ENCODE peak calls at places on chromosomes 12 and 14, in eight cellular contexts. T is H9, R is LNCaP clone FGC, I is brain microvascular endothelial cell, M is GM20000, G is Calu3, F is GM23338, S is cardiac fibroblast. N is an unnamed sample.

GRCh38 chr14:92917956-92918355 is 5.0 kb upstream of the CHGA start:
- DNase-seq in T (no peak), R (no peak), I (no peak), M (no peak), G (no peak), F (no peak), S (no peak), N (no peak)

GRCh38 chr14:73834258-73834620 is 17.4 kb upstream of the PTGR2 start:
- DNase-seq in T (no peak), R (no peak), I (no peak), M (no peak), G (no peak), F (no peak), S (no peak), N (no peak)

GRCh38 chr12:20368653-20369163 is 371 bp downstream of the PDE3A start:
- DNase-seq in T (peak), R (no peak), I (peak), M (peak), G (peak), F (peak), S (peak), N (no peak)

GRCh38 chr12:94956936-94957464 is 46.5 kb downstream of the NDUFA12 start:
- DNase-seq in T (no peak), R (no peak), I (no peak), M (no peak), G (no peak), F (no peak), S (no peak), N (no peak)

GRCh38 chr12:11777962-11778361 is 128.5 kb downstream of the ETV6 start:
- DNase-seq in T (no peak), R (no peak), I (no peak), M (no peak), G (no peak), F (no peak), S (no peak), N (no peak)

GRCh38 chr14:100350283-100350926 is 27.3 kb downstream of the SLC25A47 start:
- DNase-seq in T (no peak), R (no peak), I (no peak), M (no peak), G (no peak), F (no peak), S (no peak), N (no peak)

GRCh38 chr14:33309081-33309480 is 370.4 kb downstream of the NPAS3 start:
- DNase-seq in T (no peak), R (no peak), I (no peak), M (no peak), G (no peak), F (no peak), S (no peak), N (no peak)

GRCh38 chr14:64970776-64971451 is 1.2 kb downstream of the RAB15 start:
- DNase-seq in T (no peak), R (no peak), I (no peak), M (no peak), G (no peak), F (peak), S (no peak), N (no peak)

GRCh38 chr12:143964-144649 is 69.8 kb downstream of the SLC6A12 start:
- DNase-seq in T (no peak), R (no peak), I (no peak), M (no peak), G (peak), F (peak), S (no peak), N (no peak)

GRCh38 chr12:93010461-93010860 is 81.4 kb upstream of the EEA1 start:
- DNase-seq in T (no peak), R (no peak), I (no peak), M (no peak), G (no peak), F (no peak), S (no peak), N (peak)

GRCh38 chr12:110370732-110371141 is 32.8 kb downstream of the ANAPC7 start:
- DNase-seq in T (peak), R (no peak), I (no peak), M (no peak), G (no peak), F (no peak), S (no peak), N (peak)

GRCh38 chr12:51825216-51825615 is 23.3 kb downstream of the FIGNL2 start:
- DNase-seq in T (no peak), R (no peak), I (no peak), M (no peak), G (no peak), F (no peak), S (no peak), N (no peak)

GRCh38 chr12:9649532-9649940 is 20.0 kb upstream of the CLEC2D start:
- DNase-seq in T (peak), R (no peak), I (no peak), M (peak), G (no peak), F (peak), S (no peak), N (peak)

GRCh38 chr14:73759183-73759713 is 45.1 kb upstream of the PNMA1 start:
- DNase-seq in T (no peak), R (no peak), I (no peak), M (peak), G (peak), F (peak), S (peak), N (peak)

GRCh38 chr14:87799400-87799799 is 193.6 kb downstream of the GALC start:
- DNase-seq in T (no peak), R (no peak), I (no peak), M (no peak), G (no peak), F (no peak), S (no peak), N (no peak)

GRCh38 chr14:87811246-87811645 is 181.7 kb downstream of the GALC start:
- DNase-seq in T (no peak), R (no peak), I (no peak), M (no peak), G (no peak), F (no peak), S (no peak), N (no peak)

GRCh38 chr14:87810711-87811110 is 182.3 kb downstream of the GALC start:
- DNase-seq in T (no peak), R (no peak), I (no peak), M (no peak), G (no peak), F (no peak), S (no peak), N (no peak)

GRCh38 chr14:87800216-87800615 is 192.8 kb downstream of the GALC start:
- DNase-seq in T (no peak), R (no peak), I (no peak), M (no peak), G (no peak), F (no peak), S (no peak), N (no peak)

DNA sequence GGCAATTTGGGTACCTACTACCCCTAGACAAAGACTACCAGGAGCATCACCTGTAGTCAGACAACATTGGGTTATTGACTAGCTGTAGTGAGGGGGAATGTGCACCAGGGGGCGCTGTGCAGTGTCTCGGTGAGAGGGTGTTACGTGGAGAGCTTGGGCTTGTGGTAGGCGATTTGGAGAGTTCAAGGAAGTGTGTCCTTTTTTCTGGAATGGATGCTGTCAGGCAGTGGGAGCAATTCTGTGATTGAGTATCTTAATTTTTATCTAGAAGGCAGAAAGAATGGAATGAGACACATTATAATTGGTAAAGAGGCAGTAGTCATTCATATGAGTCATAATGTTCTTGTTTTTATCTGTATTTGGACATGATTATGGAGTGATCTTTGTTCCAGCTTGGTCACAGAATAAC is 187.7 kb downstream of the GALC start:
- DNase-seq in T (peak), R (no peak), I (no peak), M (peak), G (peak), F (peak), S (peak), N (peak)
- TF ChIP-seq CTCF in T (peak), R (peak), I (peak), M (peak), G (peak), F (peak), S (peak), N (peak)

GRCh38 chr12:104733717-104734175 is 224.3 kb downstream of the SLC41A2 start:
- DNase-seq in T (peak), R (peak), I (no peak), M (peak), G (peak), F (peak), S (peak), N (peak)
- TF ChIP-seq CTCF in T (peak), R (peak), I (peak), M (no peak), G (no peak), F (peak), S (no peak), N (no peak)

GRCh38 chr14:58477653-58478052 is 50.1 kb downstream of the KIAA0586 start:
- DNase-seq in T (no peak), R (no peak), I (no peak), M (no peak), G (no peak), F (no peak), S (no peak), N (no peak)
- TF ChIP-seq CTCF in T (no peak), R (no peak), I (no peak), M (no peak), G (no peak), F (no peak), S (no peak), N (no peak)

DNA sequence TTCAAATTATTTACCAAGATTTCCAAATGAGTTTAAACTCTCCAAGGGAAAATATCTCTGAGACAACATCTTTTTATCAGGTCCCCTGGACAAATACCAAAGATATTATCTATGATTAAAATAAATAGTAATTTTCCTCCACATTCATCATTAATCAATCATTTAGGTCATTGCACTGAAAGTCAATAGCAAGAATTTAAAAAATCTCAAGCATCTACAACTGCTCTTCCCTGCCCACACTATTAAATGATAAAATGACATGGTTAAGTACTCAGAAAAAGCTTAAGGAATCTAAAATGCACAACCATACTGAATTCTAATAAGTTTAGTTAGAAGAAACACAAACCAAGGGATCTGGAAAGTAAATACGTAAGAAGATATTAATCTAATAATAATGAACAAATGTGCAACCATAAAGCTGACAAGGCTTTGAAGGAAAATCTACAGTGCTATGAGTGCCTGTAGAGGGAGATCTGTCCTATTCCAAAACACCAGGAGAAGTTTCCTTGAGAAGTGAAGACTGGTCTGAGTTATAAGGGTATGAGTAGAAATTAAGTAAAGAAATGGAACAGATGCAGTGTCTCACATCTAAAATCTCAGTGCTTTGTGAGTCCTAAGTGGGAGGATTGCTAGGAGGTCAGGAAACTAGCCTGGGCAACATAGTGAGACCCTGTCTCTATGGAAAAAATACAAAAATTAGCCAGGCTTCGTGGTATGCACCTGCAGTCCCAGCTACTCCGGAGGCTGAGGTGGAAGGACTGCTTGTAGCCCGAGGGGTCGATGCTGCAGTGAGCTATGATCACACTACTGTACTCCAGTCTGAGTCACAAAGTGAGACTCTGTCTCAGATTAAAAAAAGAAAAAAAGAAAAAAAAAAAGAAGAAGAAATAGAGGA is 19.2 kb downstream of the INTS13 start:
- DNase-seq in T (no peak), R (no peak), I (no peak), M (no peak), G (no peak), F (no peak), S (peak), N (no peak)
- TF ChIP-seq CTCF in T (no peak), R (peak), I (peak), M (no peak), G (no peak), F (peak), S (no peak), N (no peak)

GRCh38 chr14:68253381-68253780 is 433.8 kb downstream of the RAD51B start:
- DNase-seq in T (no peak), R (no peak), I (no peak), M (no peak), G (no peak), F (no peak), S (no peak), N (no peak)

GRCh38 chr14:68251766-68252100 is 432.2 kb downstream of the RAD51B start:
- DNase-seq in T (no peak), R (no peak), I (no peak), M (no peak), G (no peak), F (no peak), S (no peak), N (no peak)

GRCh38 chr14:68248481-68249255 is 429.1 kb downstream of the RAD51B start:
- DNase-seq in T (no peak), R (peak), I (no peak), M (peak), G (peak), F (peak), S (peak), N (peak)

GRCh38 chr14:68249534-68250517 is 430.2 kb downstream of the RAD51B start:
- DNase-seq in T (no peak), R (no peak), I (no peak), M (no peak), G (no peak), F (no peak), S (peak), N (no peak)

DNA sequence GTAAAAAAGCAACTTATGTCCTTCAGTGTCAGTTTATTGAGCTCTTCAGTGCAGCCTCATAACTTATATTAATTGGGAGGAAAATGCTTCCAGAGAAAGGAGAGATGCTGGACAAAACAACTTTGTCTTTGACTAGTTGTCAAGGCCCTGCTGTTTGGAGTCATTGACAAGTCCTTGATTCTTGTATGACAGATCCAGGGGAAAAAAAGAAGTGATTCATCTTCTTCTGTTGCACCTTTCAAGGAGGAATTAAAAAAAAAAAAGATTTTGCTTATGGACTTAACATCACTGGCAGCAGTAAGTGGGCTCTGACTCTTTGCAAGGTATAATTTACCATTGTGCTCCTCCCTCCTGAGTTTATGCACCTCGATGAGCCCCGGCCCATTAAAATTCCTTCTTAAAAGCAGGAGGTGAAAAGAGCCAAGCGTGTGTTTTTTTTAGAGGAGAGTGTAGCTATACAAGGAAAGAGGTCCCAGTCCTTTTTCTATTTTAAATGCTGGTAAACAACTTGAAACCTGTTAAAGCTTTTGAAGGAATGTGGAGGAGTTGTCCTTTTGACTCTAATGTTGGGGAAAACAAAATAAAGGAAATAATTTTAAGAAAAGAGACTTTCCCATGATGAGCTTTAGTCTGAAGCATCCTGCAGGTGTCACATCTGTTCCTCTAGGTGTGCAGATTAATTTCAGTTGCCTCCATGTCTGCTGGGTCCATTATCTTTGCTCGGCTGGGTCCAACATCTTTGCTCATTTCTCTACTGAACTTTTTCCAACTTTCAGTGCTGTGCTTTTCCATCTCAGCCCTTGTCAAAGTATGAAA is 431.6 kb downstream of the RAD51B start:
- DNase-seq in T (no peak), R (no peak), I (no peak), M (no peak), G (no peak), F (peak), S (no peak), N (no peak)
- TF ChIP-seq CTCF in T (no peak), R (no peak), I (no peak), M (no peak), G (no peak), F (peak), S (no peak), N (no peak)

DNA sequence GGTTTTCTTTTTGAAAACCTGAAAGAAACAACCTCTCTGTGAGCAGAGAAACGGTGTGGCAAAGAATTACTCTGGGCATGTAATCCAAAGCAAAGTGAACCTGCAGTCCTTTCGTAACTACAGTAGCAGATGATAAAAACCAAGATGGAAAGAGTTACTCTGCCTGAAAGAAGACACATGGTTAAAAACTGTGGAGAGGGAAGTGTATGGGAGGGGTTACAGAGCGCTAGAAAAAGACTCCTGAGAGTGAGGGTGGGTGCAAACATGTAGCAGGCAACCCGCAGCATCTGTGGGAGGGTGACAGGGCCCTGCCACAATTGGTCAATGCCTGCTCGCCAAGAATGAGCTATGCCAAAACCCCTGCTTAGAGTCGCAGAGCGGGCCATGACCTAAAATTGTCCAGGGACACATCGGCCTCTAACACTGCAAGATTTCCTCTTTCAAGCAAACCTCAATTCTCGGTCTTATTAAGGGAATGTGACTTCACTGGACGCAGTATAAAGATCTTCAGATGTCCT is 753 bp downstream of the PRKAG1 start:
- DNase-seq in T (no peak), R (peak), I (peak), M (no peak), G (peak), F (no peak), S (peak), N (peak)
- TF ChIP-seq CTCF in T (no peak), R (no peak), I (no peak), M (no peak), G (no peak), F (no peak), S (peak), N (no peak)

N was measured in MCF 10A.